ENCODE peak calls at places on chromosomes 12 and 14, in four cellular contexts. G, F, W and O are unnamed samples.

GRCh38 chr12:48276621-48277020 is 73.5 kb upstream of the OR10AD1 start:
- DNase-seq in G (no peak), F (no peak), W (no peak), O (no peak)

GRCh38 chr12:12714276-12715001 is 2.7 kb upstream of the CDKN1B start:
- DNase-seq in F (peak), G (peak), W (peak), O (peak)

GRCh38 chr12:50824914-50825313 is 17.8 kb upstream of the TMPRSS12 start:
- DNase-seq in W (no peak), G (no peak), F (no peak), O (no peak)

GRCh38 chr12:118307069-118307954 is 65.4 kb downstream of the TAOK3 start:
- DNase-seq in W (no peak), F (no peak), G (peak), O (no peak)

GRCh38 chr12:62754706-62755105 is 180.2 kb downstream of the PPM1H start:
- DNase-seq in F (no peak), G (no peak), W (no peak), O (no peak)

GRCh38 chr12:97426485-97427116 is 36.0 kb upstream of the RMST start:
- DNase-seq in G (no peak), W (no peak), F (no peak), O (no peak)

GRCh38 chr12:5478081-5478706 is 46.3 kb downstream of the NTF3 start:
- DNase-seq in W (no peak), G (no peak), F (no peak), O (no peak)

GRCh38 chr12:9810721-9811120 is 16.6 kb upstream of the KLRF1 start:
- DNase-seq in F (no peak), G (no peak), W (no peak), O (no peak)

GRCh38 chr14:56216631-56217379 is 98.6 kb downstream of the PELI2 start:
- DNase-seq in G (no peak), F (peak), W (no peak), O (no peak)

GRCh38 chr14:54781936-54782802 is 120.5 kb downstream of the GCH1 start:
- DNase-seq in W (no peak), G (no peak), F (no peak), O (no peak)

GRCh38 chr14:105470812-105471771 is 3.5 kb upstream of the CRIP2 start:
- DNase-seq in W (no peak), G (no peak), F (no peak), O (no peak)

GRCh38 chr14:53247596-53248370 is 94.7 kb upstream of the DDHD1 start:
- DNase-seq in W (no peak), G (no peak), F (no peak), O (no peak)

GRCh38 chr12:54287316-54288157 is 7.0 kb downstream of the HNRNPA1 start:
- DNase-seq in G (no peak), W (no peak), F (no peak), O (no peak)

GRCh38 chr12:75481013-75481705 is 604 bp downstream of the GLIPR1 start:
- DNase-seq in F (no peak), G (no peak), W (no peak), O (no peak)

GRCh38 chr12:58918475-58918874 is 1.8 kb downstream of the LRIG3 start:
- DNase-seq in W (no peak), G (no peak), F (no peak), O (no peak)

GRCh38 chr14:85142982-85143381 is 387.0 kb upstream of the FLRT2 start:
- DNase-seq in F (no peak), G (no peak), W (no peak), O (no peak)

GRCh38 chr12:130433834-130434233 is 96.1 kb downstream of the PIWIL1 start:
- DNase-seq in F (peak), G (no peak), W (no peak), O (no peak)

GRCh38 chr12:124720687-124721500 is 142.8 kb downstream of the SCARB1 start:
- DNase-seq in F (peak), G (no peak), W (no peak), O (no peak)

GRCh38 chr14:32044454-32044853 is 32.6 kb upstream of the ARHGAP5 start:
- DNase-seq in G (no peak), F (no peak), W (no peak), O (no peak)

GRCh38 chr12:114562654-114563053 is 121.3 kb downstream of the TBX3 start:
- DNase-seq in F (no peak), W (no peak), G (no peak), O (no peak)

GRCh38 chr12:72273851-72274284 is 1.7 kb downstream of the TRHDE start:
- DNase-seq in F (peak), G (no peak), W (no peak), O (no peak)

GRCh38 chr12:109604902-109605536 is 31.4 kb downstream of the MVK start:
- DNase-seq in G (no peak), W (no peak), F (no peak), O (no peak)

GRCh38 chr12:113103756-113104450 is 31.7 kb downstream of the RASAL1 start:
- DNase-seq in G (peak), W (peak), F (no peak), O (peak)

GRCh38 chr12:101945361-101946232 is 68.2 kb downstream of the DRAM1 start:
- DNase-seq in W (no peak), F (no peak), G (no peak), O (no peak)